ENCODE peak calls at places on chromosomes 16 and 17, in ten cellular contexts. Y is esophagus squamous epithelium, E is psoas muscle, G is transverse colon, Q is cardiac fibroblast, Z is IMR-90, F is H9, T is GM12865, I is AG04450, V is body of pancreas. L is an unnamed sample.

GRCh38 chr17:34226011-34226410 is 29.1 kb upstream of the CCL2 start:
- DNase-seq in V (no peak), I (no peak), F (no peak), G (no peak), Q (no peak), T (no peak), E (no peak), Z (peak; percentile 31), Y (no peak), L (no peak)

GRCh38 chr17:45262516-45263476 is 902 bp upstream of the SPATA32 start:
- DNase-seq in Q (peak; percentile 58), G (no peak), Z (peak; percentile 73), E (no peak), I (no peak), V (no peak), F (peak; percentile 36), Y (no peak), T (no peak), L (no peak)

GRCh38 chr17:41919840-41920579 is 1.3 kb upstream of the ACLY start:
- DNase-seq in Z (peak; percentile 33), Q (peak; percentile 47), G (no peak), T (no peak), V (peak; percentile 25), Y (no peak), E (peak; percentile 44), I (no peak), F (peak; percentile 62), L (no peak)

GRCh38 chr17:35214192-35214591 is 20.0 kb upstream of the SLC35G3 start:
- DNase-seq in Y (no peak), E (no peak), F (no peak), Q (no peak), I (no peak), Z (no peak), V (no peak), T (no peak), G (no peak), L (no peak)

GRCh38 chr16:22787456-22788189 is 26.3 kb upstream of the HS3ST2 start:
- DNase-seq in E (no peak), I (no peak), T (peak; percentile 7), Y (no peak), G (peak; percentile 9), Q (no peak), Z (peak; percentile 2), F (no peak), V (no peak), L (no peak)

GRCh38 chr17:35342207-35342744 is 31.1 kb downstream of the SLFN11 start:
- DNase-seq in Q (no peak), I (no peak), E (no peak), Y (no peak), T (no peak), Z (no peak), V (no peak), G (no peak), F (no peak), L (no peak)

GRCh38 chr16:31073073-31073822 is 792 bp downstream of the ZNF668 start:
- DNase-seq in Z (peak; percentile 88), I (peak; percentile 67), G (peak; percentile 94), T (peak; percentile 90), V (peak; percentile 92), Y (peak; percentile 55), Q (peak; percentile 92), F (peak; percentile 93), E (peak; percentile 95), L (peak; percentile 92)

GRCh38 chr16:12319464-12320030 is 343.0 kb downstream of the SNX29 start:
- DNase-seq in I (no peak), Z (no peak), G (no peak), V (no peak), T (no peak), E (no peak), F (no peak), Q (no peak), Y (no peak), L (no peak)

DNA sequence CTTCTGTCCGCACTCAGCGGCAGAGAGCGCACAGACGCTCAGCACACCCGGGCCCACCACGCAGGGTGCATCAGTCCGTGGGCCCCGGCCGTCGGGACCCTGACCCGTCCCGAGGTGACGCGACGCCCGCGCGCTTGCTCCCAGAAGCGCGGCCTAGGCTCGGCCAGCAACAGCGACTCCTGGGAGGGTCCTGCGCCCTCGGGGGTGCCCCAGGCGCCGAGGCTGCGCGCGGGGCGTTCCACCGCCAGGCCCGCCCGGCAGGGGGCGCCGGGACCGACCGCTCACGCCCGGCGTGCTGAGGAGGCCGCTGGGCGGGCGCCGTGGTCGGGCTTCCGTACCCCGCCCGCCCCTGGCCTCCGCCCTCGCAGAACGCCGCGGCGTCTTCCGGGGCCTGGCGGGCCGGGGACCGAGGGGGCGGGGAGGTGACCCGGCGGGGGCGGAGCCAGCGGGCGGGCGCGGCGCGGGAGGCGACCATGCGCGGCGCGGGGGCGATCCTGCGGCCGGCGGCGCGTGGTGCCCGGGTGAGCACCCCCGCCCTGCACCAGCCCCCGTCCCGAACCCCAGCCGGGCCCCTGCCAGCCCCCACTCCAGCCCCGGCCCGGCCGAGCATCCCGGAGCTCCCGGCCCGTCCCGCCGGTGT is at the start of gene CISD3:
- DNase-seq in Q (peak; percentile 74), E (peak; percentile 90), G (peak; percentile 93), F (peak; percentile 86), I (peak; percentile 37), Y (no peak), Z (peak; percentile 76), T (peak; percentile 95), V (peak; percentile 88), L (peak; percentile 99)
- TF ChIP-seq CTCF in Q (no peak), E (peak; percentile 79), G (peak; percentile 70), F (peak; percentile 63), I (peak; percentile 40), Y (peak; percentile 93), Z (peak; percentile 82), T (peak; percentile 73), V (peak; percentile 41), L (peak; percentile 96)

GRCh38 chr17:17109231-17109630 is 67.0 kb downstream of the MPRIP start:
- DNase-seq in V (no peak), Y (no peak), F (no peak), E (no peak), Q (no peak), G (peak; percentile 59), T (no peak), Z (no peak), I (no peak), L (no peak)
- TF ChIP-seq CTCF in V (no peak), Y (no peak), F (no peak), E (peak; percentile 24), Q (no peak), G (no peak), T (no peak), Z (no peak), I (peak; percentile 7), L (no peak)

GRCh38 chr17:47072881-47073280 is 93.8 kb upstream of the RPRML start:
- DNase-seq in V (no peak), E (no peak), G (no peak), I (no peak), Z (peak; percentile 33), T (no peak), Q (no peak), Y (no peak), F (no peak), L (no peak)

GRCh38 chr17:47063475-47063874 is 84.4 kb upstream of the RPRML start:
- DNase-seq in Z (no peak), Y (no peak), G (no peak), E (no peak), I (no peak), T (no peak), V (no peak), Q (no peak), F (no peak), L (no peak)

GRCh38 chr17:47066095-47066494 is 87.0 kb upstream of the RPRML start:
- DNase-seq in Y (no peak), T (no peak), V (no peak), E (no peak), Z (no peak), Q (peak; percentile 9), F (peak; percentile 60), I (no peak), G (no peak), L (no peak)

GRCh38 chr17:47064684-47065083 is 85.6 kb upstream of the RPRML start:
- DNase-seq in G (no peak), Z (no peak), E (no peak), I (no peak), F (no peak), Y (no peak), V (no peak), Q (no peak), T (no peak), L (no peak)

GRCh38 chr17:47066841-47067682 is 88.0 kb upstream of the RPRML start:
- DNase-seq in I (peak; percentile 76), V (peak; percentile 80), Q (peak; percentile 94), E (peak; percentile 83), Z (peak; percentile 93), G (peak; percentile 79), T (peak; percentile 94), Y (peak; percentile 17), F (peak; percentile 94), L (peak; percentile 92)
- TF ChIP-seq CTCF in I (peak; percentile 28), V (peak; percentile 32), Q (no peak), E (no peak), Z (peak; percentile 16), G (no peak), T (peak; percentile 7), Y (no peak), F (peak; percentile 16), L (no peak)

GRCh38 chr16:28089205-28089991 is 25.9 kb upstream of the GSG1L start:
- DNase-seq in Z (no peak), E (no peak), Y (no peak), I (no peak), V (no peak), G (no peak), T (no peak), Q (no peak), F (no peak), L (no peak)

GRCh38 chr16:28089992-28090365 is 26.5 kb upstream of the GSG1L start:
- DNase-seq in T (no peak), V (no peak), Z (no peak), G (no peak), Y (no peak), Q (no peak), E (no peak), F (no peak), I (no peak), L (no peak)

GRCh38 chr16:28092721-28093382 is 29.3 kb upstream of the GSG1L start:
- DNase-seq in V (no peak), T (no peak), E (no peak), Y (no peak), G (no peak), Z (no peak), Q (no peak), I (no peak), F (peak; percentile 57), L (no peak)

GRCh38 chr16:28091706-28092105 is 28.2 kb upstream of the GSG1L start:
- DNase-seq in Q (no peak), G (no peak), V (no peak), T (no peak), I (no peak), Z (no peak), E (no peak), Y (no peak), F (no peak), L (no peak)

DNA sequence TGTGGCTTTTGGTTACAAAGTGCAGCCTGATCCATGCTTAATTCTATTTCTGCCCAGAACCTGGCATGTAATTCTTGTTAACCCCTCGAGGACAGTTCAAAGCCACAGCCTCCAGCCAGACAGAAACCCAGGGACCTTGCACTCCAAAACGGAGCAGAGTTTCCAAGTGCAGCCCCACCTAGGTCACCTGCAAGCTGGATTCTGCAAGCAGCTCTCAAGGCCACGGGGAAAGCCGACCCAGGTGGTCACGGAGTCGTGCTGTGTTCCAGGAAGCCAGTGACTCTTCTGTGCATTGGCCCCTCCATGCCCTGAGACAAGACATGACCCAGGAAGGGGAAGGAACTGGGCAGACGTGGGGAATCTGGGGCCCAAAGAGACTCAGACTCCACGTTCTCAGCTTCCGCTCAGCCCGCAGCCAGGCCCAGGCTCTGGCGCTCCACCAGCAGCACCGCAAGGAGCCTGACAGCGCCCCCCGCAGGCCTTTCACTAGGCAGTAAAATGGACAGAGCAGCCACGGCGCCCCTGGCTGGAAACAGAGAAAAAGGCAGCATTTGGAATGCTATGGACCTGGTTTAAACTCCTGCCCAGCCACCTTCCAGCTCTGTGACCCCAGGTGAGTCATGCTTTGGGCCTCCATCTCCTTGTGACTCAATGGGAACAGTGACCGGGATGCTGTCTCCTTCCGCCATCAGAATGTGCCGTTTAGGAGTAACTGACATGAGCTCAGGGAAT is 27.3 kb upstream of the GSG1L start:
- DNase-seq in Y (no peak), E (no peak), I (no peak), Q (peak; percentile 64), Z (peak; percentile 72), F (peak; percentile 88), T (no peak), G (no peak), V (no peak), L (no peak)
- TF ChIP-seq CTCF in Y (no peak), E (no peak), I (peak; percentile 21), Q (peak; percentile 33), Z (peak; percentile 39), F (peak; percentile 84), T (no peak), G (no peak), V (no peak), L (no peak)

L was measured in GM20000.